ENCODE peak calls at places on chromosome 12, in eight cellular contexts. One of them, this sample, is unnamed.

GRCh38 chr12:124464062-124464461 is 103.3 kb downstream of the NCOR2 start:
- DNase-seq in heart right ventricle: peak; percentile 50
- DNase-seq in sigmoid colon: no peak
- DNase-seq in IMR-90: peak; percentile 23
- DNase-seq in thoracic aorta: no peak
- DNase-seq in CD4-positive, alpha-beta T cell: no peak
- DNase-seq in tibial artery: no peak
- DNase-seq in SK-N-SH: no peak
- DNase-seq in this sample: no peak

GRCh38 chr12:69024907-69025306 is 91.9 kb upstream of the CPM start:
- DNase-seq in heart right ventricle: no peak
- DNase-seq in sigmoid colon: no peak
- DNase-seq in IMR-90: peak; percentile 72
- DNase-seq in thoracic aorta: no peak
- DNase-seq in CD4-positive, alpha-beta T cell: no peak
- DNase-seq in tibial artery: no peak
- DNase-seq in SK-N-SH: no peak
- DNase-seq in this sample: no peak

GRCh38 chr12:14284189-14284722 is 81.2 kb upstream of the ATF7IP start:
- DNase-seq in heart right ventricle: peak; percentile 17
- DNase-seq in sigmoid colon: peak; percentile 77
- DNase-seq in IMR-90: peak; percentile 10
- DNase-seq in thoracic aorta: no peak
- DNase-seq in CD4-positive, alpha-beta T cell: no peak
- DNase-seq in tibial artery: no peak
- DNase-seq in SK-N-SH: no peak
- DNase-seq in this sample: peak; percentile 50

GRCh38 chr12:9064201-9064814 is 51.4 kb downstream of the A2M start:
- DNase-seq in heart right ventricle: peak; percentile 61
- DNase-seq in sigmoid colon: peak; percentile 79
- DNase-seq in IMR-90: peak; percentile 10
- DNase-seq in thoracic aorta: no peak
- DNase-seq in CD4-positive, alpha-beta T cell: peak; percentile 33
- DNase-seq in tibial artery: peak; percentile 70
- DNase-seq in SK-N-SH: peak; percentile 86
- DNase-seq in this sample: peak; percentile 89

GRCh38 chr12:4214912-4215861 is 58.4 kb upstream of the CCND2 start:
- DNase-seq in heart right ventricle: peak; percentile 57
- DNase-seq in sigmoid colon: peak; percentile 78
- DNase-seq in IMR-90: no peak
- DNase-seq in thoracic aorta: no peak
- DNase-seq in CD4-positive, alpha-beta T cell: no peak
- DNase-seq in tibial artery: peak; percentile 74
- DNase-seq in SK-N-SH: no peak
- DNase-seq in this sample: no peak

GRCh38 chr12:59664495-59664894 is 68.7 kb downstream of the SLC16A7 start:
- DNase-seq in heart right ventricle: no peak
- DNase-seq in sigmoid colon: no peak
- DNase-seq in IMR-90: no peak
- DNase-seq in thoracic aorta: no peak
- DNase-seq in CD4-positive, alpha-beta T cell: no peak
- DNase-seq in tibial artery: no peak
- DNase-seq in SK-N-SH: no peak
- DNase-seq in this sample: no peak

GRCh38 chr12:121255433-121255832 is 41.1 kb downstream of the CAMKK2 start:
- DNase-seq in heart right ventricle: no peak
- DNase-seq in sigmoid colon: no peak
- DNase-seq in IMR-90: no peak
- DNase-seq in thoracic aorta: no peak
- DNase-seq in CD4-positive, alpha-beta T cell: no peak
- DNase-seq in tibial artery: no peak
- DNase-seq in SK-N-SH: no peak
- DNase-seq in this sample: no peak

GRCh38 chr12:31590730-31591307 is at the start of gene DENND5B:
- DNase-seq in heart right ventricle: peak; percentile 86
- DNase-seq in sigmoid colon: peak; percentile 89
- DNase-seq in IMR-90: peak; percentile 61
- DNase-seq in thoracic aorta: no peak
- DNase-seq in CD4-positive, alpha-beta T cell: no peak
- DNase-seq in tibial artery: peak; percentile 61
- DNase-seq in SK-N-SH: peak; percentile 93
- DNase-seq in this sample: peak; percentile 99

GRCh38 chr12:4987076-4987775 is 56.5 kb upstream of the KCNA5 start:
- DNase-seq in heart right ventricle: no peak
- DNase-seq in sigmoid colon: no peak
- DNase-seq in IMR-90: no peak
- DNase-seq in thoracic aorta: no peak
- DNase-seq in CD4-positive, alpha-beta T cell: no peak
- DNase-seq in tibial artery: no peak
- DNase-seq in SK-N-SH: no peak
- DNase-seq in this sample: no peak

GRCh38 chr12:52749827-52750226 is 27.3 kb downstream of the KRT76 start:
- DNase-seq in heart right ventricle: no peak
- DNase-seq in sigmoid colon: no peak
- DNase-seq in IMR-90: no peak
- DNase-seq in thoracic aorta: no peak
- DNase-seq in CD4-positive, alpha-beta T cell: no peak
- DNase-seq in tibial artery: no peak
- DNase-seq in SK-N-SH: no peak
- DNase-seq in this sample: no peak

GRCh38 chr12:25546318-25546717 is 6.8 kb downstream of the LMNTD1 start:
- DNase-seq in heart right ventricle: no peak
- DNase-seq in sigmoid colon: no peak
- DNase-seq in IMR-90: peak; percentile 24
- DNase-seq in thoracic aorta: no peak
- DNase-seq in CD4-positive, alpha-beta T cell: no peak
- DNase-seq in tibial artery: no peak
- DNase-seq in SK-N-SH: no peak
- DNase-seq in this sample: no peak

GRCh38 chr12:56863789-56864188 is 70.4 kb downstream of the SDR9C7 start:
- DNase-seq in heart right ventricle: no peak
- DNase-seq in sigmoid colon: no peak
- DNase-seq in IMR-90: no peak
- DNase-seq in thoracic aorta: no peak
- DNase-seq in CD4-positive, alpha-beta T cell: no peak
- DNase-seq in tibial artery: no peak
- DNase-seq in SK-N-SH: no peak
- DNase-seq in this sample: no peak

GRCh38 chr12:130335517-130336392 is 1.9 kb upstream of the PIWIL1 start:
- DNase-seq in heart right ventricle: no peak
- DNase-seq in sigmoid colon: no peak
- DNase-seq in IMR-90: peak; percentile 34
- DNase-seq in thoracic aorta: no peak
- DNase-seq in CD4-positive, alpha-beta T cell: no peak
- DNase-seq in tibial artery: no peak
- DNase-seq in SK-N-SH: peak; percentile 70
- DNase-seq in this sample: peak; percentile 92

GRCh38 chr12:98646165-98646764 is 1.2 kb downstream of the APAF1 start:
- DNase-seq in heart right ventricle: no peak
- DNase-seq in sigmoid colon: no peak
- DNase-seq in IMR-90: peak; percentile 32
- DNase-seq in thoracic aorta: no peak
- DNase-seq in CD4-positive, alpha-beta T cell: no peak
- DNase-seq in tibial artery: no peak
- DNase-seq in SK-N-SH: no peak
- DNase-seq in this sample: no peak

GRCh38 chr12:106131671-106132070 is 7.1 kb downstream of the NUAK1 start:
- DNase-seq in heart right ventricle: no peak
- DNase-seq in sigmoid colon: peak; percentile 64
- DNase-seq in IMR-90: peak; percentile 71
- DNase-seq in thoracic aorta: no peak
- DNase-seq in CD4-positive, alpha-beta T cell: no peak
- DNase-seq in tibial artery: no peak
- DNase-seq in SK-N-SH: peak; percentile 29
- DNase-seq in this sample: no peak

GRCh38 chr12:67819902-67820301 is 169.3 kb upstream of the IFNG-AS1 start:
- DNase-seq in heart right ventricle: no peak
- DNase-seq in sigmoid colon: no peak
- DNase-seq in IMR-90: no peak
- DNase-seq in thoracic aorta: no peak
- DNase-seq in CD4-positive, alpha-beta T cell: no peak
- DNase-seq in tibial artery: no peak
- DNase-seq in SK-N-SH: no peak
- DNase-seq in this sample: no peak

GRCh38 chr12:100359822-100360221 is 2.9 kb downstream of the SLC17A8 start:
- DNase-seq in heart right ventricle: no peak
- DNase-seq in sigmoid colon: no peak
- DNase-seq in IMR-90: peak; percentile 9
- DNase-seq in thoracic aorta: no peak
- DNase-seq in CD4-positive, alpha-beta T cell: no peak
- DNase-seq in tibial artery: no peak
- DNase-seq in SK-N-SH: no peak
- DNase-seq in this sample: no peak

GRCh38 chr12:106301611-106302321 is 767 bp upstream of the TCP11L2 start:
- DNase-seq in heart right ventricle: peak; percentile 38
- DNase-seq in sigmoid colon: peak; percentile 75
- DNase-seq in IMR-90: peak; percentile 64
- DNase-seq in thoracic aorta: peak; percentile 19
- DNase-seq in CD4-positive, alpha-beta T cell: peak; percentile 51
- DNase-seq in tibial artery: peak; percentile 54
- DNase-seq in SK-N-SH: peak; percentile 30
- DNase-seq in this sample: peak; percentile 47

GRCh38 chr12:121961195-121961879 is 42.9 kb downstream of the CFAP251 start:
- DNase-seq in heart right ventricle: no peak
- DNase-seq in sigmoid colon: no peak
- DNase-seq in IMR-90: no peak
- DNase-seq in thoracic aorta: no peak
- DNase-seq in CD4-positive, alpha-beta T cell: no peak
- DNase-seq in tibial artery: no peak
- DNase-seq in SK-N-SH: no peak
- DNase-seq in this sample: no peak

GRCh38 chr12:103840399-103840880 is 594 bp downstream of the NT5DC3 start:
- DNase-seq in heart right ventricle: peak; percentile 16
- DNase-seq in sigmoid colon: no peak
- DNase-seq in IMR-90: peak; percentile 25
- DNase-seq in thoracic aorta: peak; percentile 35
- DNase-seq in CD4-positive, alpha-beta T cell: no peak
- DNase-seq in tibial artery: peak; percentile 37
- DNase-seq in SK-N-SH: peak; percentile 74
- DNase-seq in this sample: peak; percentile 79

GRCh38 chr12:20220339-20220738 is 148.0 kb upstream of the PDE3A start:
- DNase-seq in heart right ventricle: no peak
- DNase-seq in sigmoid colon: no peak
- DNase-seq in IMR-90: peak; percentile 34
- DNase-seq in thoracic aorta: no peak
- DNase-seq in CD4-positive, alpha-beta T cell: no peak
- DNase-seq in tibial artery: no peak
- DNase-seq in SK-N-SH: no peak
- DNase-seq in this sample: peak; percentile 37

GRCh38 chr12:122117979-122118378 is 39.4 kb downstream of the MLXIP start:
- DNase-seq in heart right ventricle: no peak
- DNase-seq in sigmoid colon: peak; percentile 65
- DNase-seq in IMR-90: peak; percentile 24
- DNase-seq in thoracic aorta: no peak
- DNase-seq in CD4-positive, alpha-beta T cell: no peak
- DNase-seq in tibial artery: no peak
- DNase-seq in SK-N-SH: no peak
- DNase-seq in this sample: no peak

GRCh38 chr12:101608301-101609133 is 13.7 kb downstream of the MYBPC1 start:
- DNase-seq in heart right ventricle: no peak
- DNase-seq in sigmoid colon: no peak
- DNase-seq in IMR-90: no peak
- DNase-seq in thoracic aorta: no peak
- DNase-seq in CD4-positive, alpha-beta T cell: no peak
- DNase-seq in tibial artery: no peak
- DNase-seq in SK-N-SH: no peak
- DNase-seq in this sample: no peak
- H3K27ac ChIP-seq in heart right ventricle: no peak overlapping the region
- H3K27ac ChIP-seq in sigmoid colon: no peak overlapping the region
- H3K27ac ChIP-seq in IMR-90: no peak overlapping the region
- H3K27ac ChIP-seq in thoracic aorta: no peak overlapping the region
- H3K27ac ChIP-seq in CD4-positive, alpha-beta T cell: no peak overlapping the region
- H3K27ac ChIP-seq in tibial artery: no peak overlapping the region
- H3K27ac ChIP-seq in SK-N-SH: no peak overlapping the region
- H3K27ac ChIP-seq in this sample: no peak overlapping the region

DNA sequence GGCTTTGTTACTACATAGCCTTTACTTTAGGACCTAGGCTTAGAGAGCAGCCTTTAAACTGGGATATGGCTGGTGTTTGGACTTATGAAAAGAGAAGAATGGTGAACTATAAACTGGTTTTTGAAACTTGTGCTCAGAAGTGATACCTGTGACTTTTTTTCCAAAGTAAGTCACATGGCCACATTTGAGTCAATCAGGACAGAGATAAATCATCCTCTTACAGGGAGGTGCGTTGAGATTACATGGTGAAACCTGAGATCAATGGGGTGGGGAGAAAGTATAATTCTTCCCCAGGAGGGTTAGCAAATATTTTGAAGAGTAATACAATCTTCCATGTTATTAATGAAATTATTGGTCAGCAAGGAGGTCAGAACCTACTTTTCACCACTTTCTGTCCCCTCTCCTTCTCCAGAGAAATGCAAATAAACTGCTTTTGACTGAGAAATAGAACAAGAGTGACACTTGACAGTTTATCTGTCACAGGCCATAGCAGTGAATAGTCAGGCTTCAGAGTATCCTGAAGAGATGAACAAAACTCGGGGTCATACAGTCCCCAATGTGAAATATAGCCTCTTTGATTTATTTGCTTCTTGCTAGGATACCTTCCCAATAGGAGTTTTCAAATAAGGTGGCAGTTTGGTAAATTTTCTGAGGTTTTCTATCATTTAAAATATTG is 11.1 kb upstream of the ZNF641 start:
- DNase-seq in heart right ventricle: no peak
- DNase-seq in sigmoid colon: no peak
- DNase-seq in IMR-90: no peak
- DNase-seq in thoracic aorta: no peak
- DNase-seq in CD4-positive, alpha-beta T cell: no peak
- DNase-seq in tibial artery: no peak
- DNase-seq in SK-N-SH: no peak
- DNase-seq in this sample: no peak
- H3K27me3 ChIP-seq in heart right ventricle: no peaks in the 10 kb centered on the region
- H3K27me3 ChIP-seq in sigmoid colon: no peaks in the 10 kb centered on the region
- H3K27me3 ChIP-seq in IMR-90: peaks cover 3% of the 10 kb centered on the region
- H3K27me3 ChIP-seq in thoracic aorta: no peaks in the 10 kb centered on the region
- H3K27me3 ChIP-seq in CD4-positive, alpha-beta T cell: no peaks in the 10 kb centered on the region
- H3K27me3 ChIP-seq in tibial artery: no peaks in the 10 kb centered on the region
- H3K27me3 ChIP-seq in SK-N-SH: peaks cover 4% of the 10 kb centered on the region
- H3K27me3 ChIP-seq in this sample: no peaks in the 10 kb centered on the region

GRCh38 chr12:18716236-18716635 is 21.6 kb downstream of the PLCZ1 start:
- DNase-seq in heart right ventricle: no peak
- DNase-seq in sigmoid colon: no peak
- DNase-seq in IMR-90: no peak
- DNase-seq in thoracic aorta: no peak
- DNase-seq in CD4-positive, alpha-beta T cell: no peak
- DNase-seq in tibial artery: no peak
- DNase-seq in SK-N-SH: no peak
- DNase-seq in this sample: no peak
- TF ChIP-seq CTCF in heart right ventricle: no peak
- TF ChIP-seq CTCF in sigmoid colon: no peak
- TF ChIP-seq CTCF in IMR-90: no peak
- TF ChIP-seq CTCF in thoracic aorta: no peak
- TF ChIP-seq CTCF in CD4-positive, alpha-beta T cell: no peak
- TF ChIP-seq CTCF in tibial artery: no peak
- TF ChIP-seq CTCF in SK-N-SH: no peak
- TF ChIP-seq CTCF in this sample: no peak

DNA sequence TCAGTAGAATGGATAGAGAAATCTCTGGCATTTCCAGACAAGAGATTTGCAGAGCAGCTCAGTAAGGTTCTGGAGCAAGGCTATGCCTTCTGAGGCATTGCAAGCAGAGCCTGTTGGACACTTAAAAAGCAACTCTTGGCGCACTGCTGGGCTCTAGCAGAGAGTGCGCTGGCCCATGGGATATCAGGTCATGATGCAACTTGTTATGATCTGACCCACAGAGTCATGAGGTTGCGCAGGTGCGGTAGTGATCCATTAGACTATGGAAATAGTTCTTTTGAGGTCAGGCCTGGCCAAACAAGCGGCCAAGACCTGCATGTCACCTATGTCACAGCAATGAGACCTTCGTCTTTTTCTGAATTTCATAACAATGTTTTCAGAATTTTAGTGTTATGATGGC is 168.6 kb downstream of the TMTC3 start:
- DNase-seq in heart right ventricle: no peak
- DNase-seq in sigmoid colon: no peak
- DNase-seq in IMR-90: no peak
- DNase-seq in thoracic aorta: no peak
- DNase-seq in CD4-positive, alpha-beta T cell: no peak
- DNase-seq in tibial artery: no peak
- DNase-seq in SK-N-SH: no peak
- DNase-seq in this sample: no peak
- H3K27ac ChIP-seq in heart right ventricle: peak overlapping the region; percentile 48
- H3K27ac ChIP-seq in sigmoid colon: no peak overlapping the region
- H3K27ac ChIP-seq in IMR-90: peak overlapping the region; percentile 28
- H3K27ac ChIP-seq in thoracic aorta: no peak overlapping the region
- H3K27ac ChIP-seq in CD4-positive, alpha-beta T cell: no peak overlapping the region
- H3K27ac ChIP-seq in tibial artery: no peak overlapping the region
- H3K27ac ChIP-seq in SK-N-SH: no peak overlapping the region
- H3K27ac ChIP-seq in this sample: peak overlapping the region; percentile 100

This sample was measured in osteoblast.